ENCODE peak calls at places on chromosomes 1 and 21, in ten cellular contexts. M is A549, W is H1, O is ovary, D is suprapubic skin, H is stomach, P is upper lobe of left lung, K is transverse colon, F is sigmoid colon, E is esophagus muscularis mucosa. Y is an unnamed sample.

GRCh38 chr1:170369000-170369399 is 163.0 kb upstream of the GORAB start:
- DNase-seq in O (no peak), D (no peak), K (no peak), F (no peak), M (no peak), E (no peak), P (no peak), W (no peak), H (no peak), Y (no peak)

GRCh38 chr1:31373897-31374486 is 1.1 kb upstream of the FABP3 start:
- DNase-seq in O (no peak), P (no peak), W (no peak), F (peak), M (no peak), E (no peak), K (no peak), D (no peak), H (no peak), Y (no peak)

GRCh38 chr1:244239261-244239770 is 188.2 kb downstream of the ZBTB18 start:
- DNase-seq in K (no peak), P (no peak), F (no peak), O (no peak), W (no peak), D (peak), E (no peak), M (no peak), H (no peak), Y (no peak)

GRCh38 chr1:150087415-150087814 is 19.8 kb downstream of the VPS45 start:
- DNase-seq in H (no peak), P (no peak), O (no peak), M (no peak), K (no peak), D (no peak), W (no peak), F (no peak), E (no peak), Y (no peak)

GRCh38 chr1:179779645-179780272 is 36.7 kb downstream of the FAM163A start:
- DNase-seq in P (no peak), K (no peak), E (no peak), D (no peak), F (no peak), W (no peak), H (no peak), O (no peak), M (no peak), Y (no peak)

GRCh38 chr1:41046347-41046775 is 24.8 kb upstream of the SLFNL1 start:
- DNase-seq in P (no peak), E (no peak), M (no peak), O (no peak), K (peak), H (peak), F (no peak), D (no peak), W (no peak), Y (no peak)

GRCh38 chr1:17875171-17875881 is 120.2 kb downstream of the ACTL8 start:
- DNase-seq in M (no peak), F (peak), P (no peak), W (no peak), D (peak), E (no peak), O (no peak), K (no peak), H (no peak), Y (no peak)

GRCh38 chr1:170929835-170930554 is 5.3 kb upstream of the MROH9 start:
- DNase-seq in W (no peak), O (peak), E (no peak), F (no peak), K (no peak), H (no peak), D (no peak), P (no peak), M (peak), Y (no peak)

GRCh38 chr1:71593523-71593922 is 512.7 kb upstream of the ZRANB2 start:
- DNase-seq in F (no peak), P (no peak), W (no peak), M (no peak), H (no peak), E (no peak), D (no peak), K (no peak), O (no peak), Y (no peak)

GRCh38 chr1:38559180-38559874 is 300.2 kb downstream of the RRAGC start:
- DNase-seq in P (peak), O (no peak), K (peak), F (no peak), H (peak), M (no peak), W (no peak), D (no peak), E (no peak), Y (no peak)

GRCh38 chr1:67832737-67833594 is at the start of gene GNG12:
- DNase-seq in H (peak), O (peak), E (no peak), K (peak), D (peak), W (peak), M (peak), F (peak), P (peak), Y (peak)

GRCh38 chr1:246302671-246303317 is 204.3 kb downstream of the SMYD3 start:
- DNase-seq in M (no peak), P (no peak), E (no peak), D (no peak), H (no peak), W (no peak), O (no peak), K (no peak), F (no peak), Y (no peak)

GRCh38 chr1:200627548-200628222 is 7.1 kb upstream of the KIF14 start:
- DNase-seq in H (no peak), F (no peak), E (no peak), P (no peak), O (no peak), W (no peak), K (no peak), D (no peak), M (no peak), Y (no peak)

GRCh38 chr1:175824079-175824478 is 80.7 kb upstream of the TNR start:
- DNase-seq in W (peak), P (no peak), M (peak), K (no peak), E (no peak), F (no peak), O (no peak), D (no peak), H (no peak), Y (no peak)

GRCh38 chr1:235011064-235011598 is 117.5 kb downstream of the TOMM20 start:
- DNase-seq in M (no peak), E (no peak), D (peak), W (no peak), H (no peak), P (no peak), K (no peak), O (no peak), F (no peak), Y (no peak)

GRCh38 chr1:203186446-203187305 is at the start of gene CHI3L1:
- DNase-seq in E (no peak), P (no peak), O (peak), F (peak), W (no peak), D (no peak), M (no peak), H (no peak), K (peak), Y (no peak)

GRCh38 chr1:93876284-93876683 is 2.7 kb downstream of the DNTTIP2 start:
- DNase-seq in P (no peak), W (no peak), M (no peak), O (no peak), F (no peak), D (no peak), K (no peak), H (no peak), E (no peak), Y (no peak)

GRCh38 chr21:46297311-46298082 is 11.4 kb downstream of the YBEY start:
- DNase-seq in W (peak), E (no peak), M (no peak), D (no peak), P (peak), H (no peak), F (no peak), O (no peak), K (no peak), Y (no peak)

GRCh38 chr1:10824821-10825540 is 28.5 kb upstream of the CASZ1 start:
- DNase-seq in H (peak), F (no peak), M (peak), E (no peak), P (no peak), O (no peak), D (no peak), K (no peak), W (no peak), Y (no peak)

GRCh38 chr1:8169364-8170058 is 143.4 kb upstream of the ERRFI1 start:
- DNase-seq in M (peak), D (no peak), F (peak), H (peak), E (no peak), K (peak), P (no peak), O (peak), W (no peak), Y (peak)

GRCh38 chr1:46522184-46522968 is 29.1 kb downstream of the KNCN start:
- DNase-seq in K (peak), E (no peak), M (peak), O (no peak), F (no peak), W (peak), P (peak), H (peak), D (no peak), Y (peak)

GRCh38 chr21:43702785-43703067 is 16.2 kb upstream of the PDXK start:
- DNase-seq in O (no peak), K (no peak), M (no peak), F (no peak), W (no peak), P (no peak), E (no peak), H (no peak), D (no peak), Y (no peak)

GRCh38 chr1:6794164-6794563 is 8.9 kb downstream of the CAMTA1 start:
- DNase-seq in O (no peak), F (no peak), K (no peak), H (no peak), M (peak), P (no peak), E (no peak), D (no peak), W (no peak), Y (no peak)

GRCh38 chr1:156704930-156705320 is 458 bp downstream of the CRABP2 start:
- DNase-seq in H (peak), P (peak), E (no peak), K (peak), F (peak), D (no peak), M (peak), W (peak), O (peak), Y (peak)

GRCh38 chr1:31576201-31576669 is at the start of gene TINAGL1:
- DNase-seq in K (peak), M (no peak), D (no peak), W (peak), P (peak), E (no peak), F (peak), O (peak), H (peak), Y (no peak)

GRCh38 chr1:21069549-21069948 is 107.1 kb downstream of the EIF4G3 start:
- DNase-seq in P (no peak), F (no peak), W (no peak), H (no peak), M (no peak), K (no peak), D (no peak), E (no peak), O (no peak), Y (no peak)

GRCh38 chr1:240031009-240031408 is 60.7 kb upstream of the FMN2 start:
- DNase-seq in O (no peak), K (no peak), F (no peak), H (no peak), W (no peak), P (no peak), M (peak), E (no peak), D (no peak), Y (no peak)

GRCh38 chr1:32426489-32427255 is 32.4 kb upstream of the BSDC1 start:
- DNase-seq in E (no peak), K (peak), H (no peak), P (peak), D (no peak), O (no peak), F (no peak), W (no peak), M (no peak), Y (no peak)

GRCh38 chr1:91161749-91162148 is 139.9 kb upstream of the ZNF644 start:
- DNase-seq in F (no peak), D (no peak), H (no peak), M (no peak), K (no peak), W (no peak), O (no peak), E (peak), P (no peak), Y (no peak)

GRCh38 chr1:91166106-91166712 is 144.4 kb upstream of the ZNF644 start:
- DNase-seq in W (no peak), E (peak), F (no peak), O (peak), P (no peak), H (peak), K (peak), M (peak), D (no peak), Y (peak)

GRCh38 chr1:91162613-91163012 is 140.8 kb upstream of the ZNF644 start:
- DNase-seq in K (no peak), P (no peak), D (no peak), H (no peak), E (no peak), M (no peak), O (no peak), F (no peak), W (no peak), Y (no peak)

GRCh38 chr1:91161166-91161565 is 139.3 kb upstream of the ZNF644 start:
- DNase-seq in D (no peak), H (no peak), W (no peak), E (peak), M (no peak), P (peak), F (no peak), O (no peak), K (no peak), Y (no peak)

DNA sequence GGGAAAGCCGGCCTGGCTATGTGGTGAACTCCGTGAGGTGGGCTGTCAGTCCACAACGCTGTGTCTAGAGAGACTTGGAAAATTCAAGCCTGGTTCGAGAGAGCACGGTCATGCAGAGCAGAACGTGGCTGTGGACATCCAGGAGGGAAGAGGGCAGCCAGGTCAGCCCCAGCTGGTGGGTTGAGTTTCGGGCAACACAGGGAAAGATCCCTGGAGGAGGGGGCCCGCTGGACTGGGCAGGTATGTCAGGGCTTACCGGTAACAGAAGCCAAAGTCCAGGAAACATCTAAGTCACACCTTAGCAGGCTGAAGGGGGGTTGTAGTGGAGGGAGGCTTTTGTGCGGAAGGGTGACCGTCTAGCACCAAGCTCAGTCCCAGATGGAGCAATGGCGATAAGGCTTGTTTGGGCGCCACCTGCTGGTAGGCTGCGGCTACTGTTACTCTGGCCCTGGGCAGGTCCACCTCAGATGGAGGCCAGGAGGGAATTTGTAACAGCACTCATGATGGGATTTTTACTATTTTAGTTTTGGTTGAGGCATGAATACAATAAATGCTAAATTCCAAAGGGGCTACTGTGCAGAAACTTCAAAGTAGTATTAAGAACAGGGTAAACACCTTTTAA is 143.3 kb upstream of the ZNF644 start:
- DNase-seq in H (peak), F (peak), K (peak), P (peak), W (peak), O (peak), E (peak), M (peak), D (peak), Y (peak)
- TF ChIP-seq EP300 in H (no peak), F (no peak), K (no peak), P (no peak), W (no peak), O (no peak), E (no peak), M (no peak), D (no peak), Y (no peak)

GRCh38 chr21:32947736-32948135 is 78.0 kb upstream of the OLIG2 start:
- DNase-seq in D (no peak), P (no peak), M (no peak), H (no peak), W (no peak), F (no peak), O (no peak), E (no peak), K (no peak), Y (no peak)

GRCh38 chr21:32949701-32950100 is 76.0 kb upstream of the OLIG2 start:
- DNase-seq in D (peak), K (no peak), M (no peak), F (no peak), W (no peak), H (no peak), P (no peak), O (no peak), E (no peak), Y (no peak)

GRCh38 chr21:32954353-32954752 is 71.4 kb upstream of the OLIG2 start:
- DNase-seq in O (no peak), H (no peak), M (no peak), F (no peak), E (no peak), D (no peak), P (no peak), K (no peak), W (no peak), Y (no peak)

GRCh38 chr21:32955307-32955937 is 70.3 kb upstream of the OLIG2 start:
- DNase-seq in W (no peak), O (no peak), D (no peak), E (no peak), K (no peak), H (no peak), P (peak), F (no peak), M (no peak), Y (no peak)

DNA sequence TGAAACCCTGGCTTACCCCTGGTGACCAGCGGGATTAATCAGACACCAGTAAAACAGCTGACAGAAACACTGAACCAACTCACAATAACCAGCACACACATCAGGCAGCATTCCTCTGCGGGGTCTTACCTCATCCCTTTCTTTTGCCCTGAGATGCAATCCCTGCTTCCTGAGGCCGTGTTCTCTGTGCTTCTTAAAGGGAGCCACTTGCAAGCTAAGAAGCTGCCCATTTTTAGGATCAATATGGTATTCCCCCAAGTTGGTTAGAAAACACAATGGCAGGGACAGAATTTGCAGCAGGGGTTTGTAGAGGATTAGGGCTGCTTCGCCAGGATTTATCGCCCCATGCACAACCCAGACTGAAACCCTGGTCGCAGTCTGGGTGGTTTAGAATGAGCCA is 74.7 kb upstream of the OLIG2 start:
- DNase-seq in O (no peak), D (no peak), M (no peak), H (no peak), W (no peak), K (no peak), P (no peak), E (no peak), F (no peak), Y (no peak)
- TF ChIP-seq EP300 in O (no peak), D (no peak), M (no peak), H (no peak), W (no peak), K (no peak), P (no peak), E (no peak), F (no peak), Y (no peak)

GRCh38 chr1:181094813-181095212 is 6.3 kb downstream of the IER5 start:
- DNase-seq in W (no peak), D (no peak), H (no peak), P (no peak), E (no peak), F (peak), M (no peak), K (peak), O (peak), Y (no peak)

GRCh38 chr1:181095260-181095659 is 6.8 kb downstream of the IER5 start:
- DNase-seq in M (no peak), W (no peak), D (no peak), F (no peak), K (no peak), E (no peak), P (no peak), H (no peak), O (no peak), Y (no peak)

GRCh38 chr1:181094402-181094801 is 5.9 kb downstream of the IER5 start:
- DNase-seq in E (no peak), M (no peak), K (no peak), H (no peak), W (no peak), D (no peak), F (no peak), O (no peak), P (no peak), Y (no peak)

GRCh38 chr1:181097242-181097641 is 8.7 kb downstream of the IER5 start:
- DNase-seq in P (peak), F (no peak), H (no peak), W (no peak), K (no peak), E (no peak), D (no peak), O (no peak), M (no peak), Y (no peak)

GRCh38 chr1:181095763-181096184 is 7.3 kb downstream of the IER5 start:
- DNase-seq in D (no peak), O (no peak), E (no peak), K (no peak), H (no peak), P (no peak), W (no peak), M (no peak), F (no peak), Y (no peak)
- TF ChIP-seq EP300 in D (no peak), O (no peak), E (no peak), K (no peak), H (no peak), P (no peak), W (no peak), M (no peak), F (no peak), Y (no peak)

GRCh38 chr1:207839083-207839413 is 71.9 kb downstream of the CD34 start:
- DNase-seq in M (no peak), F (no peak), O (no peak), K (no peak), D (no peak), E (no peak), H (no peak), P (no peak), W (no peak), Y (no peak)

GRCh38 chr1:207840380-207840779 is 70.5 kb downstream of the CD34 start:
- DNase-seq in D (no peak), F (no peak), E (no peak), P (no peak), H (no peak), K (no peak), M (no peak), O (no peak), W (no peak), Y (no peak)

GRCh38 chr1:207842506-207842905 is 68.4 kb downstream of the CD34 start:
- DNase-seq in W (no peak), M (no peak), F (no peak), D (no peak), E (no peak), O (no peak), P (no peak), K (no peak), H (no peak), Y (no peak)

GRCh38 chr1:207841907-207842306 is 69.0 kb downstream of the CD34 start:
- DNase-seq in P (no peak), F (no peak), O (no peak), W (no peak), K (no peak), M (no peak), E (no peak), H (no peak), D (no peak), Y (no peak)

DNA sequence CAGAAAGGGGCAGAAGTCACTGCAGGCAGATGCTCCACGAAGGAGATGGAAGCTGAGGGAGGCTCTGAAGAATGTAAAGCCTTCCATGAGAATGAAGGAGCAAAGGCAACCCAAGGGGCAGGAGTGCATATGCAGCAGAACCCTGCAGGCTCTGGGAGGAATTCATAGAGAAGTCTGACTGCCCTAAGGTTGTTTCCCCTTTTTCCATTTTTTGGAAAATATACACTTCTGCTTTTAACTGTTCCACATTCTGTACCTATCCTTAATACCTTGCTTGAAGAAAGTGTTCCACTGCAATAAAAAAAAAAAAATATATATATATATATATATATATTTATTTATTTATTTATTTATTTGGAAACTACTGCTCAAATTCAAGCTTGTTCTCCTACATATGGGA is 69.6 kb downstream of the CD34 start:
- DNase-seq in H (no peak), W (no peak), D (no peak), P (no peak), E (no peak), O (no peak), M (no peak), K (no peak), F (no peak), Y (no peak)
- TF ChIP-seq EP300 in H (no peak), W (no peak), D (no peak), P (no peak), E (no peak), O (no peak), M (no peak), K (no peak), F (no peak), Y (no peak)